ENCODE peak calls at places on chromosomes 5 and 9, in four cellular contexts. H is left ventricle myocardium inferior; G is effector memory CD4-positive, alpha-beta T cell; E is right cardiac atrium. K is an unnamed sample.

GRCh38 chr5:114412509-114413171 is 50.8 kb downstream of the KCNN2 start:
- DNase-seq in G (no peak), E (no peak), H (no peak), K (no peak)

GRCh38 chr5:171601266-171601881 is 181.9 kb downstream of the FGF18 start:
- DNase-seq in E (peak; percentile 67), H (no peak), G (no peak), K (no peak)

GRCh38 chr9:89538874-89539273 is 41.0 kb upstream of the SEMA4D start:
- DNase-seq in E (no peak), H (no peak), G (no peak), K (no peak)

GRCh38 chr5:98106116-98107088 is 667.1 kb upstream of the RGMB start:
- DNase-seq in E (no peak), H (no peak), G (no peak), K (no peak)

GRCh38 chr9:133821606-133822438 is 83.7 kb upstream of the SARDH start:
- DNase-seq in G (no peak), H (no peak), E (peak; percentile 15), K (no peak)

GRCh38 chr9:36306481-36307306 is 48.4 kb upstream of the GNE start:
- DNase-seq in H (no peak), G (no peak), E (no peak), K (no peak)

GRCh38 chr5:77642915-77643653 is 4.6 kb upstream of the OTP start:
- DNase-seq in H (no peak), G (no peak), E (no peak), K (no peak)

GRCh38 chr5:73740274-73740790 is 114.3 kb downstream of the ARHGEF28 start:
- DNase-seq in G (no peak), H (no peak), E (no peak), K (no peak)

GRCh38 chr5:115579747-115580173 is 22.5 kb downstream of the TICAM2 start:
- DNase-seq in E (no peak), G (no peak), H (no peak), K (no peak)

GRCh38 chr9:1151691-1152090 is 101.5 kb downstream of the DMRT2 start:
- DNase-seq in G (no peak), H (no peak), E (no peak), K (no peak)

GRCh38 chr5:124661317-124662141 is 84.9 kb downstream of the ZNF608 start:
- DNase-seq in G (no peak), H (no peak), E (no peak), K (no peak)

GRCh38 chr9:71001780-71002386 is 119.5 kb downstream of the TRPM3 start:
- DNase-seq in H (no peak), G (no peak), E (peak; percentile 14), K (no peak)

GRCh38 chr5:3310551-3311340 is 284.9 kb upstream of the IRX1 start:
- DNase-seq in G (no peak), E (no peak), H (no peak), K (peak; percentile 85)

GRCh38 chr5:73160239-73160671 is 12.7 kb upstream of the TMEM174 start:
- DNase-seq in E (no peak), G (no peak), H (no peak), K (no peak)

GRCh38 chr5:5643481-5643880 is 221.0 kb downstream of the ICE1 start:
- DNase-seq in H (no peak), G (no peak), E (no peak), K (no peak)

GRCh38 chr9:24464321-24464951 is 81.3 kb downstream of the IZUMO3 start:
- DNase-seq in E (no peak), H (no peak), G (no peak), K (no peak)

GRCh38 chr5:141657937-141658545 is 6.8 kb upstream of the FCHSD1 start:
- DNase-seq in G (no peak), E (no peak), H (no peak), K (no peak)

GRCh38 chr5:14491505-14491904 is 90.1 kb upstream of the OTULINL start:
- DNase-seq in E (no peak), H (no peak), G (no peak), K (no peak)

GRCh38 chr5:135843571-135844337 is 9.3 kb downstream of the SLC25A48 start:
- DNase-seq in H (no peak), E (no peak), G (no peak), K (no peak)

GRCh38 chr9:112786834-112787520 is 36.4 kb downstream of the SNX30 start:
- DNase-seq in G (no peak), E (no peak), H (no peak), K (no peak)

GRCh38 chr9:93134740-93135444 is 841 bp upstream of the NINJ1 start:
- DNase-seq in E (no peak), H (no peak), G (no peak), K (no peak)

GRCh38 chr9:129330711-129331279 is 152.7 kb upstream of the IER5L start:
- DNase-seq in G (no peak), H (no peak), E (no peak), K (no peak)

GRCh38 chr9:4983541-4984165 is 1.4 kb upstream of the JAK2 start:
- DNase-seq in G (no peak), H (no peak), E (no peak), K (no peak)

GRCh38 chr5:87361536-87362213 is 51.1 kb downstream of the CCNH start:
- DNase-seq in H (no peak), E (no peak), G (no peak), K (no peak)

GRCh38 chr9:123536455-123536868 is 180.5 kb downstream of the CRB2 start:
- DNase-seq in H (no peak), E (no peak), G (no peak), K (no peak)

GRCh38 chr5:180790020-180790419 is 12.6 kb downstream of the MGAT1 start:
- DNase-seq in E (no peak), H (no peak), G (no peak), K (no peak)

GRCh38 chr5:19853616-19854240 is 134.3 kb downstream of the CDH18 start:
- DNase-seq in E (no peak), H (no peak), G (no peak), K (no peak)

GRCh38 chr5:177980776-177981175 is 15.3 kb downstream of the PROP1 start:
- DNase-seq in G (no peak), H (no peak), E (no peak), K (no peak)

GRCh38 chr9:88400021-88400420 is 11.8 kb downstream of the SPIN1 start:
- DNase-seq in E (no peak), H (no peak), G (no peak), K (no peak)

GRCh38 chr5:169006206-169006605 is 294.7 kb downstream of the SLIT3 start:
- DNase-seq in H (no peak), G (no peak), E (no peak), K (no peak)

GRCh38 chr9:121817476-121817875 is 166.0 kb downstream of the DAB2IP start:
- DNase-seq in H (no peak), E (no peak), G (no peak), K (peak; percentile 27)

GRCh38 chr5:124697482-124697881 is 49.0 kb downstream of the ZNF608 start:
- DNase-seq in E (no peak), G (no peak), H (no peak), K (no peak)

GRCh38 chr5:164052536-164053090 is 547.2 kb downstream of the MAT2B start:
- DNase-seq in H (no peak), G (no peak), E (no peak), K (no peak)

GRCh38 chr9:110126457-110126856 is 81.5 kb downstream of the C9orf152 start:
- DNase-seq in G (no peak), H (no peak), E (no peak), K (no peak)

GRCh38 chr9:120934271-120934670 is 7.7 kb upstream of the TRAF1 start:
- DNase-seq in G (no peak), H (no peak), E (no peak), K (no peak)

DNA sequence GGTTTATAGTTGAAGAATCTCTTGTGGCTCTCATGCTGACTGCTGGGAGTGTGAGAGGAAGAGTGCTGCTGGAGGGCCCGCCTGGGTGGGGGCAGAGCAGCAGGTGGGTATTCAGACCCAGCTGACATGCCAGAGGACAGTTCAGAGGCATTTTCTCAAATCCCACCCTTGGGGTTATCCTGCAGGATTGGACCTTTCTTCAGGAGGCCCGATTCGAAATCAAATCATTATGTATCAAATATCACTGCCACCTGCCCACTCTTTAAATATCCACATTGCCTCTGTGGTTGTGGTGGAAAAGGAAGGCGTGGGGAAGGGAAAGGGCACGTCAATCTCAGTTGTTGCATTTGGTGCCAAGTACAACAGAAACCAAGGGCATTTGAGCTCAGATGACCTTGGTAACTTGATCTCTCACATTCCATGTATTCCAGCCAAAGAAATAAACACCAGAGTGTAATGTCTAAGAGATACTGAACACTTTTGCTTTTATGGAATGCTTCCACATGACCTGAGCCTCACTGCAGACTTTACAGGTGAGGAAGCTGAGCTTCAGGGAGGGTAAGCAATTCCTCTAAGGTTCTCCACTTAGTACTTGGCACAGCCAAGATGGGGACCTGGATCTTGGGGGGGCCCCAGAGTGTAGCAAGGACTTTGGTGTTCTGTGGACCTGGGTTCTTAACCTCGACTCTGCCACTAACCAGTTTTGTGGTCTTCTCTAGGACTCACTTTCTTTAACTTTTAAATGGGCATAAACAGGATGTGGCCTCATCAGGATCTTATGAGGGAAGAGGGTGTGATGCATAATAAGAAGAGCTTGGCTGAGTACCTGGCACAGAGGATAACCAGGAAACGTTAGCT is 224.5 kb downstream of the AOPEP start:
- DNase-seq in H (no peak), G (no peak), E (no peak), K (no peak)
- H3K4me1 ChIP-seq in H (peaks cover 62% of the 10 kb centered on the region), G (peaks cover 16% of the 10 kb centered on the region), E (peaks cover 16% of the 10 kb centered on the region), K (no peaks in the 10 kb centered on the region)

GRCh38 chr9:13446261-13446660 is 166.8 kb upstream of the MPDZ start:
- DNase-seq in G (no peak), H (no peak), E (no peak), K (no peak)

GRCh38 chr9:13445123-13445522 is 165.6 kb upstream of the MPDZ start:
- DNase-seq in E (no peak), G (no peak), H (no peak), K (peak; percentile 50)

GRCh38 chr9:13444272-13444608 is 164.7 kb upstream of the MPDZ start:
- DNase-seq in H (no peak), E (no peak), G (no peak), K (no peak)

GRCh38 chr9:13443380-13444271 is 164.1 kb upstream of the MPDZ start:
- DNase-seq in E (peak; percentile 51), H (peak; percentile 15), G (no peak), K (no peak)

GRCh38 chr9:13444696-13445095 is 165.2 kb upstream of the MPDZ start:
- DNase-seq in E (no peak), G (no peak), H (no peak), K (no peak)
- H3K4me3 ChIP-seq in E (no peak overlapping the region), G (no peak overlapping the region), H (peak overlapping the region; percentile 40), K (no peak overlapping the region)

GRCh38 chr9:108444400-108445358 is 411.1 kb downstream of the ACTL7B start:
- DNase-seq in E (no peak), H (no peak), G (no peak), K (peak; percentile 58)
- H3K4me1 ChIP-seq in E (no peaks in the 10 kb centered on the region), H (no peaks in the 10 kb centered on the region), G (no peaks in the 10 kb centered on the region), K (peaks cover 12% of the 10 kb centered on the region)

DNA sequence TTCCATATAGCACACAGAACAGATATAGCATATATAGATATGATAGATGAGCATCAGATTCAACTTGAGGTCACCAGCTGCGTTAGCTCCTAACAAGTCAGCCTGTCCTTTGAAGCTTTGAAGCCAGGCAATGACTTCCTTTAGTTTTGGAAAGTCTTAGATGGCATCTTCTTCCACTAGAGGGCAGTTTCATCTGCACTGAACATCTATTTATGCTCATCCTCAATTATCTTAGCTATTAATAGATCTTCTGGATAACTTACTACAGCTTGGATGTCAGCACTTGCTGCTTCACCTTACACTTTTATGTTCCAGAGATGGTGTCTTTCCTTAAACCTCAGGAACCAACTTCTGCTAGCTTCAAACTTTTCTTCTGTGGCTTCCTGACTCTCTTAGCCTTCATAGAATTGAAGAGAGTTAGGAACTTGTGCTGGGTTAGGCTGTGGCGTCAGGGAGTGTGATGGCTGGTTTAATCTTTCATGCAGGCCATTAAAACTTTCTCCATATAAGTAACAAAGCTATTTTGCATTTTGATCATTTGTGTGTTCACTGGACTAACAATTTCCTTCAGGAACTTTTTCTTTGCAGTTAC is 1401.4 kb downstream of the EFNA5 start:
- DNase-seq in H (no peak), E (no peak), G (no peak), K (no peak)
- H3K4me3 ChIP-seq in H (no peak overlapping the region), E (no peak overlapping the region), G (no peak overlapping the region), K (no peak overlapping the region)

K was measured in breast epithelium.